ENCODE peak calls at places on chromosomes 6 and 20, in four cellular contexts. Z, L, T and R are unnamed samples.
A peak's percentile ranks its signal among the peaks of the same experiment; 100 is the strongest.

GRCh38 chr6:90429713-90430112 is 133.1 kb upstream of the BACH2 start:
- DNase-seq in Z (no peak), L (peak; percentile 29), T (no peak), R (no peak)

GRCh38 chr20:44019638-44020335 is 105.1 kb downstream of the TOX2 start:
- DNase-seq in T (no peak), Z (no peak), L (no peak), R (no peak)

GRCh38 chr20:10558635-10559187 is 115.1 kb downstream of the JAG1 start:
- DNase-seq in Z (no peak), L (no peak), T (no peak), R (no peak)

GRCh38 chr6:161107779-161108380 is 116.3 kb downstream of the MAP3K4 start:
- DNase-seq in T (no peak), L (no peak), Z (no peak), R (no peak)

GRCh38 chr6:30915591-30915946 is 1.5 kb downstream of the VARS2 start:
- DNase-seq in T (no peak), L (peak; percentile 55), Z (no peak), R (no peak)

GRCh38 chr6:12232339-12232738 is 57.8 kb upstream of the EDN1 start:
- DNase-seq in Z (no peak), T (no peak), L (no peak), R (no peak)

GRCh38 chr6:125780540-125781306 is 10.0 kb upstream of the NCOA7 start:
- DNase-seq in T (peak; percentile 34), Z (peak; percentile 88), L (peak; percentile 60), R (peak; percentile 57)

GRCh38 chr6:125872259-125872921 is 81.6 kb downstream of the NCOA7 start:
- DNase-seq in Z (no peak), L (no peak), T (no peak), R (no peak)

GRCh38 chr6:157162756-157163433 is 160.4 kb downstream of the TMEM242 start:
- DNase-seq in Z (no peak), T (no peak), L (no peak), R (no peak)

GRCh38 chr20:51043811-51044210 is 20.9 kb upstream of the KCNG1 start:
- DNase-seq in L (no peak), Z (no peak), T (no peak), R (no peak)

GRCh38 chr6:170080828-170081368 is 210.0 kb downstream of the DLL1 start:
- DNase-seq in L (no peak), T (no peak), Z (peak; percentile 64), R (peak; percentile 68)

GRCh38 chr6:80605165-80605989 is 498.9 kb downstream of the BCKDHB start:
- DNase-seq in Z (no peak), T (no peak), L (peak; percentile 42), R (no peak)

GRCh38 chr6:106254636-106255035 is 70.9 kb downstream of the ATG5 start:
- DNase-seq in Z (no peak), T (no peak), L (no peak), R (no peak)

GRCh38 chr6:18025591-18025990 is 38.2 kb upstream of the KIF13A start:
- DNase-seq in L (no peak), Z (no peak), T (no peak), R (no peak)

GRCh38 chr6:63904844-63905243 is 269.2 kb downstream of the PHF3 start:
- DNase-seq in Z (no peak), L (no peak), T (no peak), R (no peak)

GRCh38 chr6:33755070-33755869 is 8.6 kb upstream of the IP6K3 start:
- DNase-seq in Z (no peak), L (no peak), T (no peak), R (peak; percentile 54)

GRCh38 chr20:15076785-15077184 is 739.4 kb upstream of the FLRT3 start:
- DNase-seq in L (no peak), Z (no peak), T (no peak), R (no peak)

GRCh38 chr6:105364243-105364642 is 38.6 kb downstream of the PREP start:
- DNase-seq in T (no peak), L (no peak), Z (no peak), R (no peak)

GRCh38 chr6:94052754-94053153 is 633.4 kb upstream of the EPHA7 start:
- DNase-seq in L (no peak), T (no peak), Z (no peak), R (no peak)

GRCh38 chr6:106823732-106824351 is 150.7 kb downstream of the CD24 start:
- DNase-seq in T (peak; percentile 41), Z (no peak), L (no peak), R (no peak)

GRCh38 chr6:168541307-168541706 is 100.3 kb downstream of the SMOC2 start:
- DNase-seq in Z (no peak), L (no peak), T (no peak), R (no peak)

GRCh38 chr6:39426057-39426592 is 103.6 kb upstream of the KCNK16 start:
- DNase-seq in Z (no peak), L (no peak), T (peak; percentile 33), R (no peak)

GRCh38 chr6:159089909-159090308 is 45.1 kb upstream of the TAGAP start:
- DNase-seq in Z (no peak), L (no peak), T (no peak), R (no peak)

GRCh38 chr6:107216197-107216933 is 101.0 kb upstream of the BEND3 start:
- DNase-seq in L (no peak), Z (no peak), T (no peak), R (no peak)

GRCh38 chr20:63127700-63128364 is 88.1 kb downstream of the YTHDF1 start:
- DNase-seq in Z (peak; percentile 7), L (no peak), T (no peak), R (peak; percentile 10)

GRCh38 chr6:132214716-132215115 is 186.6 kb downstream of the MOXD1 start:
- DNase-seq in Z (no peak), L (no peak), T (no peak), R (no peak)

GRCh38 chr6:84916704-84917103 is 152.3 kb upstream of the TBX18 start:
- DNase-seq in T (no peak), Z (no peak), L (no peak), R (no peak)

GRCh38 chr6:170114187-170114945 is 176.5 kb downstream of the DLL1 start:
- DNase-seq in T (no peak), L (no peak), Z (peak; percentile 32), R (peak; percentile 11)

GRCh38 chr20:63819224-63819917 is 11.7 kb downstream of the ZBTB46 start:
- DNase-seq in T (no peak), Z (no peak), L (no peak), R (no peak)

GRCh38 chr6:56978530-56978929 is 23.6 kb downstream of the BEND6 start:
- DNase-seq in L (no peak), T (no peak), Z (no peak), R (no peak)

GRCh38 chr20:45392733-45393132 is 14.6 kb upstream of the TP53TG5 start:
- DNase-seq in Z (no peak), L (no peak), T (no peak), R (no peak)

GRCh38 chr6:162211022-162211421 is 516.5 kb downstream of the PRKN start:
- DNase-seq in Z (no peak), L (no peak), T (no peak), R (no peak)

GRCh38 chr6:35077713-35078105 is 63.4 kb downstream of the TCP11 start:
- DNase-seq in L (no peak), Z (no peak), T (no peak), R (no peak)

GRCh38 chr6:35078226-35078850 is 62.8 kb downstream of the TCP11 start:
- DNase-seq in Z (peak; percentile 52), T (no peak), L (no peak), R (no peak)

GRCh38 chr6:35078896-35079295 is 62.2 kb downstream of the TCP11 start:
- DNase-seq in L (no peak), T (no peak), Z (no peak), R (no peak)

GRCh38 chr6:35079311-35080000 is 61.7 kb downstream of the TCP11 start:
- DNase-seq in Z (peak; percentile 61), L (no peak), T (no peak), R (no peak)

DNA sequence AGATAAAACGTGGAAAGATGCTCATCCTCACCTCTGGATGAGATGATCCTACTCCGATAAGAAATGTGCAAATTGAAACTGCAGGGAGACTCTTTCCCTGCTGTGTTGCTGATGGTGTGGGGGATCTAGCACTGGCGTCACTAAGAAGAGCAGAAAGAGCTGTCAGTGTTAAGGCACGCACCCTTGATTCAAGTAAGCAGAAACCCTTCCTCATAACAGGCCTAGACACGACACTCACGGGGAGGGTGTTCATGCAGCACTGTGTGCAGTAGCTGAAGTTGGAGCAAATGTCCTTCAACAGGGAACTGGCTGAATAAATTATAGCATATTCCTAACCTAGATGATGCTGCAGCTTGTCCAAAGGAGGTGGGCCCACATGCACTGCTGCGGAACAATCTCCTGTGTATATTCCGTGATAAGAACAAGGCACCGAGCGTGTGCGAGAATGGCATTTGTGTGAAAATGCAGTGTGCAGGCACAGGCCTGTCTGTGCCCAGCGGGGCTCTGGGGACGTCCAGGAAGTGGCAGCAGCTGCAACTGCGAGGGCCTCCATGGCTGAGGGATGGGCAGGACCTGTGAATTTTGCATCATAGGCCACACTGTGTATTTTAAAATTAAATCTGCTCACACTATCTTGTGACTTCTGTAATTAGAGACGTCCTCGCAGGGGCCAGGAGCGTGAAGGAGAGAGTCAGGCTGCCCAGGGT is 64.0 kb downstream of the TCP11 start:
- DNase-seq in T (peak; percentile 45), L (no peak), Z (peak; percentile 59), R (no peak)
- TF ChIP-seq POLR2AphosphoS5 in T (no peak), L (no peak), Z (no peak), R (no peak)

GRCh38 chr6:16432075-16433032 is 194.0 kb downstream of the GMPR start:
- DNase-seq in T (no peak), L (no peak), Z (no peak), R (no peak)
- TF ChIP-seq POLR2AphosphoS5 in T (no peak), L (no peak), Z (no peak), R (no peak)

GRCh38 chr6:44234101-44235090 is 11.0 kb downstream of the SLC29A1 start:
- DNase-seq in Z (peak; percentile 64), T (peak; percentile 91), L (no peak), R (peak; percentile 67)
- TF ChIP-seq POLR2AphosphoS5 in Z (no peak), T (peak; percentile 24), L (no peak), R (peak; percentile 25)

DNA sequence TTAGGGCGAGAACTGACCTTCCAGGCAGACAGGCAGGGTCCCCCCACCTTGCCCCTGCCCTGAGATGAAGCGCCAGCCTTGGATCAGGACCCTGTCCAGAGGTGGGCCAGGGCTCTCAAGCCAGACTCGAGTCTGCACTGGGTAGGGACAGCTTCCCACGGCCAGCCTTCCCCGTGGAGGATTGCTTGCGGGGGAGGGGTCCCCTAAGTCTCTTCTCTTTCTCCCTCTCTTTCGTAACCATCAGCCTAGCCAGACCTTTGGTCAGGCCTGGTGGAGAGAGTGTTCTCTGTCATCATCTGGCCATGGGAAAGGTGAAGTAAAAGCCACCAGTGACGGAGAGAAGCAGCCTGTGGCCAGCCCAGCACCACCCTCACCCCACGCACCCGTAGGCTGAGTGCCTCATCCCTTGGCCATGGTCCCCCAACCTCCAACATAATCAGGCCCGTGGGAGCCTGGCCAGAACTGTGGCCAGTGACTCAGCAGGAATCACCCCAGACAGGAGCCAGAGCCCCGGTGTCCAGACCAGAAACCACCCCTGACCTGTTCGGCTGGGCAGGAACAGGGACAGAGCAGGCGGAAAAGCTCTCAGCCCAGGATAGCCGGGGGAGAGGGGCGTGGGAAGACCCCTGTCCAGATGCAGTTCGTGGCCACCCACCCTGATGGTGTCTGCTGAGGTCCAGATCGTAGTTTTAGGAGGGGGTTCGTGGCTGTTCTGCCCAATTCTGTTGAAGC is 47.1 kb downstream of the SNAI1 start:
- DNase-seq in T (no peak), Z (no peak), L (no peak), R (peak; percentile 71)
- TF ChIP-seq POLR2AphosphoS5 in T (no peak), Z (peak; percentile 31), L (no peak), R (no peak)